ENCODE peak calls at places on chromosomes 13 and 19, in ten cellular contexts. N is H9, B is lower lobe of right lung, E is H1, S is thoracic aorta, Q is heart left ventricle, Y is hepatocyte, K is uterus, R is kidney epithelial cell, Z is body of pancreas. A is an unnamed sample.

GRCh38 chr19:8571006-8571411 is 6.2 kb downstream of the MYO1F start:
- DNase-seq in N (no peak), B (peak; percentile 71), E (no peak), S (no peak), Q (no peak), Y (no peak), K (no peak), R (no peak), Z (no peak), A (no peak)

GRCh38 chr19:4911314-4911713 is 2.0 kb downstream of the UHRF1 start:
- DNase-seq in N (no peak), B (no peak), E (no peak), S (no peak), Q (no peak), Y (no peak), K (no peak), R (no peak), Z (no peak), A (no peak)

GRCh38 chr13:110055089-110055488 is 251.9 kb downstream of the COL4A1 start:
- DNase-seq in N (no peak), B (no peak), E (no peak), S (no peak), Q (no peak), Y (no peak), K (no peak), R (no peak), Z (no peak), A (no peak)

GRCh38 chr13:74289861-74290260 is 155.7 kb upstream of the KLF12 start:
- DNase-seq in N (no peak), B (no peak), E (no peak), S (no peak), Q (no peak), Y (no peak), K (no peak), R (no peak), Z (no peak), A (no peak)

GRCh38 chr19:13226983-13227382 is 76.8 kb downstream of the IER2 start:
- DNase-seq in N (no peak), B (no peak), E (no peak), S (no peak), Q (no peak), Y (no peak), K (no peak), R (no peak), Z (no peak), A (no peak)

GRCh38 chr13:104757712-104758111 is 1691.5 kb upstream of the SLC10A2 start:
- DNase-seq in N (no peak), B (no peak), E (no peak), S (no peak), Q (no peak), Y (no peak), K (no peak), R (no peak), Z (no peak), A (no peak)

GRCh38 chr13:93262729-93263128 is 36.1 kb downstream of the GPC6 start:
- DNase-seq in N (no peak), B (no peak), E (no peak), S (no peak), Q (no peak), Y (no peak), K (no peak), R (peak; percentile 53), Z (no peak), A (no peak)

GRCh38 chr13:112324121-112324520 is 52.0 kb upstream of the SPACA7 start:
- DNase-seq in N (no peak), B (no peak), E (no peak), S (no peak), Q (no peak), Y (no peak), K (no peak), R (no peak), Z (no peak), A (no peak)

DNA sequence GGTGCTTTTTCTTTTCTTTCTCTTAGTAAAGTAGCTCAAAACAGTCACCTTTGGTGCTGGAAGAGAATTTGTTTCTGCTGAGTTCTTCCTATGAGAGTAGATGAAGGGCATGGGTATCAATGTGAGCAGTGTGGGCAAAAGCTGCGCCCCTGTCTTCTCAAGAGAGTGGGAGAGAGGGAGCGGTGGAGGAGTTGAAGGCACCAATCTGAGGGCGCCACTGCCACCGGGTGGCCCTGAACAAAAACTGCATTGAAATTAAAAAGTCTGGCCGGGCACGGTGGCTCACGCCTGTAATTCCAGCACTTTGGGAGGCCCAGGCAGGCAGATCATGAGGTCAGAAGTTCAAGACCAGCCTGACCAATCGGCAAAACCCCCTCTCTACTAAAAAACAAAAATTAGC is 28.7 kb upstream of the EPHX3 start:
- DNase-seq in N (no peak), B (no peak), E (no peak), S (no peak), Q (no peak), Y (no peak), K (no peak), R (no peak), Z (no peak), A (no peak)
- TF ChIP-seq CTCF in N (peak; percentile 44), B (no peak), E (peak; percentile 35), S (peak; percentile 18), Q (no peak), Y (peak; percentile 18), K (no peak), R (peak; percentile 41), Z (no peak), A (peak; percentile 39)

GRCh38 chr19:35471946-35472345 is 18.3 kb downstream of the KRTDAP start:
- DNase-seq in N (no peak), B (no peak), E (no peak), S (no peak), Q (no peak), Y (no peak), K (no peak), R (no peak), Z (no peak), A (no peak)

GRCh38 chr19:35478794-35479193 is 11.5 kb downstream of the KRTDAP start:
- DNase-seq in N (no peak), B (no peak), E (no peak), S (no peak), Q (no peak), Y (no peak), K (no peak), R (no peak), Z (no peak), A (no peak)

GRCh38 chr19:35474104-35474503 is 16.2 kb downstream of the KRTDAP start:
- DNase-seq in N (no peak), B (no peak), E (no peak), S (no peak), Q (no peak), Y (no peak), K (no peak), R (no peak), Z (no peak), A (no peak)

GRCh38 chr19:35479278-35479677 is 11.0 kb downstream of the KRTDAP start:
- DNase-seq in N (no peak), B (no peak), E (no peak), S (no peak), Q (no peak), Y (no peak), K (no peak), R (no peak), Z (no peak), A (no peak)

DNA sequence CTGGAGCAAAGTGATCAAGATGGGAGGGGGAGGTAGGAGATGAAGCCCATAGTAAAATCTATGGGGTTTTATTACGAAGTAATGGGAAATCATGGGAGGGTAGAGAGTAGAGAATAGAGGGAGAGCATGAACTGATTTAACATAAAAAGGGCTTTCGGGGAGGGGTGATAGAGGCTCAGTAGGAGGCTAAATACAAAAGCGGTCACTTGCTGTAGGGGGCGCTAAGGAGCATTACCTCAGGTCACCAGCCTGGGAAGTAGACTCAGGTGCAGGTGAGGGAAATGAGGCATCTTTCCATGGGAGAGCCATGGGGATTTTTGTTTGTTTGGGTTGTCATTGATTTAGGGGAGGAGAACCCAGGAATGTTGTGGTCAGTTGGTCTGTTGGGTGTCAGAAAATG is 14.1 kb downstream of the KRTDAP start:
- DNase-seq in N (peak; percentile 62), B (no peak), E (peak; percentile 83), S (no peak), Q (no peak), Y (no peak), K (no peak), R (no peak), Z (no peak), A (no peak)
- TF ChIP-seq CTCF in N (peak; percentile 78), B (no peak), E (peak; percentile 81), S (no peak), Q (no peak), Y (no peak), K (no peak), R (no peak), Z (peak; percentile 10), A (peak; percentile 25)

GRCh38 chr19:38467541-38468525 is 34.3 kb downstream of the RYR1 start:
- DNase-seq in N (no peak), B (no peak), E (no peak), S (no peak), Q (no peak), Y (no peak), K (no peak), R (no peak), Z (no peak), A (no peak)

GRCh38 chr19:38470788-38471480 is 37.4 kb downstream of the RYR1 start:
- DNase-seq in N (no peak), B (no peak), E (no peak), S (no peak), Q (no peak), Y (no peak), K (no peak), R (no peak), Z (no peak), A (no peak)

GRCh38 chr19:38466050-38466449 is 32.6 kb downstream of the RYR1 start:
- DNase-seq in N (no peak), B (no peak), E (no peak), S (no peak), Q (no peak), Y (no peak), K (no peak), R (no peak), Z (no peak), A (no peak)

GRCh38 chr19:38473201-38473600 is 39.7 kb downstream of the RYR1 start:
- DNase-seq in N (no peak), B (no peak), E (no peak), S (no peak), Q (no peak), Y (no peak), K (no peak), R (no peak), Z (no peak), A (no peak)

DNA sequence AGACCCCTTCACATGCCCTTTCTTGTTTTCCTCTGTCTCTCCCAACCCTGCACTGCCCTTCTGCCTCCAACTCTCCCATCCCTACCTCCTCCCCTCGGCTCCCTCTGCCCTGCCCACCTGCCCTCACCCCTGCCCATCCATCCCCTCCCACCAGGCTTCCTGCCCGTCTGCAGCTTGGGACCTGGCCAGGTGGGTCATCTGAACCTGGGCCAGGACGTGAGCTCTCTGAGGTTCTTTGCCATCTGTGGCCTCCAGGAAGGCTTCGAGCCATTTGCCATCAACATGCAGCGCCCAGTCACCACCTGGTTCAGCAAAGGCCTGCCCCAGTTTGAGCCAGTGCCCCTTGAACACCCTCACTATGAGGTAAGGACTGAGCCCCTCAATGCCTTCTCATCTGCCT is 35.7 kb downstream of the RYR1 start:
- DNase-seq in N (no peak), B (no peak), E (no peak), S (no peak), Q (no peak), Y (no peak), K (no peak), R (no peak), Z (no peak), A (no peak)
- TF ChIP-seq CTCF in N (no peak), B (no peak), E (no peak), S (no peak), Q (no peak), Y (no peak), K (no peak), R (no peak), Z (no peak), A (no peak)

GRCh38 chr13:100541882-100542545 is 46.6 kb downstream of the GGACT start:
- DNase-seq in N (no peak), B (no peak), E (peak; percentile 37), S (no peak), Q (no peak), Y (no peak), K (no peak), R (no peak), Z (no peak), A (no peak)

GRCh38 chr13:100544866-100545683 is 43.5 kb downstream of the GGACT start:
- DNase-seq in N (no peak), B (peak; percentile 78), E (peak; percentile 42), S (no peak), Q (peak; percentile 26), Y (no peak), K (no peak), R (no peak), Z (peak; percentile 90), A (no peak)

GRCh38 chr13:100540621-100541020 is 48.0 kb downstream of the GGACT start:
- DNase-seq in N (no peak), B (no peak), E (peak; percentile 29), S (no peak), Q (no peak), Y (no peak), K (no peak), R (no peak), Z (no peak), A (no peak)

GRCh38 chr13:100543872-100544602 is 44.6 kb downstream of the GGACT start:
- DNase-seq in N (no peak), B (no peak), E (peak; percentile 41), S (no peak), Q (no peak), Y (no peak), K (no peak), R (peak; percentile 14), Z (no peak), A (no peak)

GRCh38 chr13:100542546-100543156 is 45.9 kb downstream of the GGACT start:
- DNase-seq in N (peak; percentile 26), B (no peak), E (peak; percentile 44), S (no peak), Q (no peak), Y (no peak), K (no peak), R (no peak), Z (no peak), A (no peak)
- TF ChIP-seq CTCF in N (peak; percentile 65), B (no peak), E (peak; percentile 42), S (no peak), Q (no peak), Y (peak; percentile 46), K (peak; percentile 23), R (peak; percentile 38), Z (peak; percentile 64), A (peak; percentile 58)

A was measured in progenitor cell of endocrine pancreas.